ENCODE peak calls at places on chromosome 12, in six cellular contexts. One of them, this sample, is unnamed.

GRCh38 chr12:25276199-25276937 is 25.6 kb upstream of the KRAS start:
- DNase-seq in K562: peak
- DNase-seq in H1: no peak
- DNase-seq in HCT116: peak
- DNase-seq in SK-N-SH: peak
- DNase-seq in HepG2: peak
- DNase-seq in this sample: peak

GRCh38 chr12:56338643-56339422 is at the start of gene IL23A:
- DNase-seq in HepG2: no peak
- DNase-seq in H1: peak
- DNase-seq in K562: no peak
- DNase-seq in HCT116: no peak
- DNase-seq in SK-N-SH: no peak
- DNase-seq in this sample: no peak

GRCh38 chr12:61757831-61758505 is 502.2 kb upstream of the USP15 start:
- DNase-seq in SK-N-SH: no peak
- DNase-seq in H1: no peak
- DNase-seq in K562: no peak
- DNase-seq in HepG2: no peak
- DNase-seq in HCT116: no peak
- DNase-seq in this sample: no peak

GRCh38 chr12:132955094-132955932 is 793 bp downstream of the ZNF605 start:
- DNase-seq in HepG2: peak
- DNase-seq in HCT116: no peak
- DNase-seq in SK-N-SH: no peak
- DNase-seq in H1: peak
- DNase-seq in K562: peak
- DNase-seq in this sample: peak

GRCh38 chr12:1360812-1361211 is 233.6 kb downstream of the FBXL14 start:
- DNase-seq in SK-N-SH: no peak
- DNase-seq in H1: no peak
- DNase-seq in HepG2: no peak
- DNase-seq in K562: no peak
- DNase-seq in HCT116: no peak
- DNase-seq in this sample: no peak

GRCh38 chr12:119544780-119545625 is 48.6 kb upstream of the TMEM233 start:
- DNase-seq in K562: peak
- DNase-seq in HCT116: peak
- DNase-seq in SK-N-SH: peak
- DNase-seq in H1: peak
- DNase-seq in HepG2: peak
- DNase-seq in this sample: peak

GRCh38 chr12:6336079-6336858 is 5.6 kb downstream of the TNFRSF1A start:
- DNase-seq in K562: peak
- DNase-seq in H1: peak
- DNase-seq in HCT116: peak
- DNase-seq in HepG2: peak
- DNase-seq in SK-N-SH: peak
- DNase-seq in this sample: peak

GRCh38 chr12:55725556-55725955 is 3.3 kb downstream of the CD63 start:
- DNase-seq in SK-N-SH: no peak
- DNase-seq in H1: no peak
- DNase-seq in K562: no peak
- DNase-seq in HCT116: no peak
- DNase-seq in HepG2: no peak
- DNase-seq in this sample: no peak

GRCh38 chr12:78331764-78332163 is 501.1 kb downstream of the NAV3 start:
- DNase-seq in H1: no peak
- DNase-seq in HepG2: peak
- DNase-seq in SK-N-SH: no peak
- DNase-seq in HCT116: no peak
- DNase-seq in K562: no peak
- DNase-seq in this sample: no peak

GRCh38 chr12:118359541-118359915 is 13.2 kb downstream of the TAOK3 start:
- DNase-seq in K562: no peak
- DNase-seq in H1: no peak
- DNase-seq in SK-N-SH: no peak
- DNase-seq in HCT116: no peak
- DNase-seq in HepG2: no peak
- DNase-seq in this sample: no peak

GRCh38 chr12:30323008-30323407 is 372.7 kb downstream of the IPO8 start:
- DNase-seq in HepG2: no peak
- DNase-seq in HCT116: no peak
- DNase-seq in H1: no peak
- DNase-seq in SK-N-SH: no peak
- DNase-seq in K562: no peak
- DNase-seq in this sample: no peak

GRCh38 chr12:116066381-116067230 is 210.9 kb downstream of the MED13L start:
- DNase-seq in HCT116: peak
- DNase-seq in H1: no peak
- DNase-seq in K562: peak
- DNase-seq in SK-N-SH: peak
- DNase-seq in HepG2: peak
- DNase-seq in this sample: no peak

GRCh38 chr12:46944104-46944503 is 118.3 kb upstream of the SLC38A4 start:
- DNase-seq in K562: no peak
- DNase-seq in HCT116: peak
- DNase-seq in SK-N-SH: no peak
- DNase-seq in H1: no peak
- DNase-seq in HepG2: no peak
- DNase-seq in this sample: no peak

GRCh38 chr12:131693149-131693548 is 17.7 kb upstream of the SFSWAP start:
- DNase-seq in HCT116: no peak
- DNase-seq in HepG2: no peak
- DNase-seq in H1: peak
- DNase-seq in K562: no peak
- DNase-seq in SK-N-SH: no peak
- DNase-seq in this sample: no peak

GRCh38 chr12:118188690-118189371 is 52.9 kb downstream of the PEBP1 start:
- DNase-seq in SK-N-SH: peak
- DNase-seq in H1: no peak
- DNase-seq in HCT116: no peak
- DNase-seq in K562: no peak
- DNase-seq in HepG2: no peak
- DNase-seq in this sample: no peak

GRCh38 chr12:51846209-51846779 is 2.2 kb downstream of the FIGNL2 start:
- DNase-seq in K562: no peak
- DNase-seq in HepG2: no peak
- DNase-seq in H1: no peak
- DNase-seq in HCT116: no peak
- DNase-seq in SK-N-SH: no peak
- DNase-seq in this sample: no peak

GRCh38 chr12:31331242-31331641 is 5.3 kb upstream of the SINHCAF start:
- DNase-seq in SK-N-SH: no peak
- DNase-seq in H1: no peak
- DNase-seq in K562: no peak
- DNase-seq in HCT116: no peak
- DNase-seq in HepG2: no peak
- DNase-seq in this sample: no peak

GRCh38 chr12:998020-998874 is 7.2 kb downstream of the ERC1 start:
- DNase-seq in H1: peak
- DNase-seq in HepG2: peak
- DNase-seq in SK-N-SH: no peak
- DNase-seq in K562: no peak
- DNase-seq in HCT116: no peak
- DNase-seq in this sample: no peak

GRCh38 chr12:114757926-114758325 is 74.0 kb upstream of the TBX3 start:
- DNase-seq in SK-N-SH: no peak
- DNase-seq in K562: no peak
- DNase-seq in H1: no peak
- DNase-seq in HepG2: no peak
- DNase-seq in HCT116: no peak
- DNase-seq in this sample: no peak

GRCh38 chr12:46177842-46178608 is 90.8 kb downstream of the SLC38A1 start:
- DNase-seq in HCT116: no peak
- DNase-seq in H1: no peak
- DNase-seq in HepG2: no peak
- DNase-seq in SK-N-SH: no peak
- DNase-seq in K562: no peak
- DNase-seq in this sample: no peak

GRCh38 chr12:64059685-64060084 is 162.4 kb downstream of the KICS2 start:
- DNase-seq in HCT116: no peak
- DNase-seq in K562: no peak
- DNase-seq in H1: no peak
- DNase-seq in HepG2: no peak
- DNase-seq in SK-N-SH: no peak
- DNase-seq in this sample: no peak

GRCh38 chr12:1917172-1918070 is 1.0 kb downstream of the CACNA2D4 start:
- DNase-seq in HCT116: no peak
- DNase-seq in H1: no peak
- DNase-seq in SK-N-SH: peak
- DNase-seq in K562: peak
- DNase-seq in HepG2: no peak
- DNase-seq in this sample: no peak

GRCh38 chr12:16121953-16122352 is 155.5 kb downstream of the SLC15A5 start:
- DNase-seq in H1: peak
- DNase-seq in K562: no peak
- DNase-seq in SK-N-SH: no peak
- DNase-seq in HepG2: no peak
- DNase-seq in HCT116: no peak
- DNase-seq in this sample: no peak

GRCh38 chr12:106840217-106840616 is 65.7 kb downstream of the RIC8B start:
- DNase-seq in K562: peak
- DNase-seq in HCT116: no peak
- DNase-seq in SK-N-SH: peak
- DNase-seq in H1: no peak
- DNase-seq in HepG2: peak
- DNase-seq in this sample: no peak

GRCh38 chr12:75744607-75745256 is 233.3 kb upstream of the KRR1 start:
- DNase-seq in SK-N-SH: no peak
- DNase-seq in H1: no peak
- DNase-seq in HepG2: peak
- DNase-seq in HCT116: no peak
- DNase-seq in K562: no peak
- DNase-seq in this sample: peak

GRCh38 chr12:75751769-75752471 is 240.5 kb upstream of the KRR1 start:
- DNase-seq in K562: no peak
- DNase-seq in HCT116: no peak
- DNase-seq in HepG2: peak
- DNase-seq in H1: no peak
- DNase-seq in SK-N-SH: no peak
- DNase-seq in this sample: no peak

GRCh38 chr12:75750950-75751349 is 239.5 kb upstream of the KRR1 start:
- DNase-seq in HCT116: no peak
- DNase-seq in SK-N-SH: no peak
- DNase-seq in K562: no peak
- DNase-seq in HepG2: peak
- DNase-seq in H1: no peak
- DNase-seq in this sample: no peak

DNA sequence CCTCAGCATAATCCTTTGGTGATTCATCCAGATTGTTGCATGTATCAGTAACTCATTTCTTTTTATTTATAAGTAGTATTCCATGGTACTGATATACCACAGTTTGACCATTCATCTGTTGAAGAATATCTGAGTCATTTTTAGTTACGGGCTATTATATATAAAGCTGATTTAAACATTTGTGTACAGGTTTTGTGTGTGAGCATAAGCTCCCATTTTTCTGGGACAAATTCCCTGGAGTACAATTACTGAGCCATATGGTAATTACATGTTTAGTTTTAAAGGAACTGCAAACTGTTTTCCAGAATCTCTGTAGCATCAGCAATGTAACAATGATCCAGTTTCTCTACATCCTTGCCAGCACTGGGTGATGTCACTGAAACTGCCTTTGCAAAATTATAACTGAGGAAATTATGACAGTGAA is 236.2 kb upstream of the KRR1 start:
- DNase-seq in H1: no peak
- DNase-seq in SK-N-SH: no peak
- DNase-seq in K562: no peak
- DNase-seq in HCT116: no peak
- DNase-seq in HepG2: no peak
- DNase-seq in this sample: no peak
- TF ChIP-seq JUND in H1: no peak
- TF ChIP-seq JUND in SK-N-SH: peak
- TF ChIP-seq JUND in K562: no peak
- TF ChIP-seq JUND in HCT116: no peak
- TF ChIP-seq JUND in HepG2: no peak
- TF ChIP-seq JUND in this sample: no peak

DNA sequence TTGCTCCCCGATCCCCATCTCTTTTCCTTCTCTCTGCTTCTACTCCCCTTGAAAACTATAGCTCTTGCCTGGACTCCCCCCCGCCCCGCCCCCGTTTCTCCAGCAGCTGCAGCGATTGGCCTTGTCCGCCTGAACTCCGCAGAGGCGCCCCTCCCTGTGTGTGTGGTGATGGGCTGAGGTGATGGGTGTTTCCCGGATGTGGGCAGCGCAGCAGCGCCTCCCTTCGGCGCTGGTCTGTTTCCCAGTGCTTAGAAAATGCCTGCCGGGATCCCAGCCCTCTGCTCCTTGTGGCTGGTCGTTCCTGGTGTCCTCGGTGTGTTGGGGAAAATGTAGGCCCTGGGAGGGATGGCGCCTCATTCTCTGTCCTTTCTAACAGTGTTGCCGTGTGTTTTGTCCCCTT is 43.3 kb downstream of the GALNT8 start:
- DNase-seq in K562: peak
- DNase-seq in HepG2: peak
- DNase-seq in SK-N-SH: peak
- DNase-seq in HCT116: peak
- DNase-seq in H1: peak
- DNase-seq in this sample: no peak
- TF ChIP-seq JUND in K562: no peak
- TF ChIP-seq JUND in HepG2: no peak
- TF ChIP-seq JUND in SK-N-SH: no peak
- TF ChIP-seq JUND in HCT116: no peak
- TF ChIP-seq JUND in H1: peak
- TF ChIP-seq JUND in this sample: no peak

DNA sequence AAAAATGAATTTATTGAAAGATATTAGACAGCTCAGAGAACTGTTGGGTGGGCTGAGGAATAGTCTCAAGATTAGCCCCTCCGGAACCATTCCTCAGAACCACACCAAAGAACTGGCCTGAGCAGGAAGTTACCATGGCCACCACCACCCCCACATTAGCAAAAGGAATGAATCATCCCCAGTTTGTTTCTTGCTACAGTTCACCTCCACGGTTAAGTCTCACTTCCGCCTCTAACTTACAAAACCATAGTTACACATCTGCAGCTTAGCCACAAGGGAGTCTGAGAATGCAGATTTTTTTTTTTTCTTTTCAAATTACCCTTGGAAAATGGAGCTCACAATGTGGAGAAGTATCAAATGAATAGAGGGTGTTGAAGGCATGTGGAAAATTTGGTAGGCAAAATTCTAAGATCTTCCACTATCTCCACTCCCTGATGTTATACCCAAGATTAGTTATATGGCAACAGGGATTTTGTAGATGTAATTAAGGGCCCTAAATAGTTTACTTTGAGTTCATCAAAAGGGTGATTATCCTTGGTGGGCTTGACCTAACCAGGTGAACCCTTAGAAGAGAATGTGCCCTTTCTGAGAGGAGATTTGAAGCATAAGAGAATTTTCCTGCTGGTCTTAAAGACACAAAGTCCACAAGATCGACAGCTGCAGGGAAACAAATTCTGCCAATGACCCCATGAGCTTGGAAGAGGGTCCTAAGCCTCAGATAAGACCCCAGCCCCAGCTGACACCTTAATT is 129.8 kb upstream of the KRR1 start:
- DNase-seq in SK-N-SH: no peak
- DNase-seq in H1: no peak
- DNase-seq in K562: peak
- DNase-seq in HCT116: peak
- DNase-seq in HepG2: no peak
- DNase-seq in this sample: no peak
- TF ChIP-seq JUND in SK-N-SH: no peak
- TF ChIP-seq JUND in H1: no peak
- TF ChIP-seq JUND in K562: peak
- TF ChIP-seq JUND in HCT116: peak
- TF ChIP-seq JUND in HepG2: no peak
- TF ChIP-seq JUND in this sample: no peak

GRCh38 chr12:49873361-49873934 is 30.3 kb downstream of the FAIM2 start:
- DNase-seq in K562: no peak
- DNase-seq in SK-N-SH: no peak
- DNase-seq in HepG2: no peak
- DNase-seq in HCT116: no peak
- DNase-seq in H1: no peak
- DNase-seq in this sample: no peak
- TF ChIP-seq JUND in K562: no peak
- TF ChIP-seq JUND in SK-N-SH: no peak
- TF ChIP-seq JUND in HepG2: no peak
- TF ChIP-seq JUND in HCT116: no peak
- TF ChIP-seq JUND in H1: no peak
- TF ChIP-seq JUND in this sample: no peak